ENCODE peak calls at places on chromosomes 16 and 17, in six cellular contexts. One of them, this sample, is unnamed.

GRCh38 chr17:55763856-55764255 is 13.0 kb downstream of the PCTP start:
- DNase-seq in aorta: no peak
- DNase-seq in mesendoderm: no peak
- DNase-seq in ovary: no peak
- DNase-seq in prostate gland: no peak
- DNase-seq in neuronal stem cell: no peak
- DNase-seq in this sample: no peak

GRCh38 chr16:48334325-48334724 is 50.9 kb downstream of the SIAH1 start:
- DNase-seq in aorta: no peak
- DNase-seq in mesendoderm: no peak
- DNase-seq in ovary: no peak
- DNase-seq in prostate gland: no peak
- DNase-seq in neuronal stem cell: no peak
- DNase-seq in this sample: no peak

GRCh38 chr17:77454560-77455095 is 313.9 kb downstream of the SEC14L1 start:
- DNase-seq in neuronal stem cell: no peak
- DNase-seq in prostate gland: no peak
- DNase-seq in ovary: no peak
- DNase-seq in mesendoderm: peak
- DNase-seq in aorta: no peak
- DNase-seq in this sample: no peak

GRCh38 chr17:31496097-31496496 is 104.6 kb downstream of the RAB11FIP4 start:
- DNase-seq in aorta: no peak
- DNase-seq in prostate gland: no peak
- DNase-seq in ovary: no peak
- DNase-seq in neuronal stem cell: no peak
- DNase-seq in mesendoderm: no peak
- DNase-seq in this sample: no peak

GRCh38 chr17:41655611-41656111 is 31.3 kb upstream of the KRT17 start:
- DNase-seq in prostate gland: peak
- DNase-seq in ovary: no peak
- DNase-seq in mesendoderm: peak
- DNase-seq in aorta: no peak
- DNase-seq in neuronal stem cell: no peak
- DNase-seq in this sample: peak

GRCh38 chr16:58464047-58464915 is 35.7 kb upstream of the NDRG4 start:
- DNase-seq in prostate gland: no peak
- DNase-seq in ovary: no peak
- DNase-seq in neuronal stem cell: peak
- DNase-seq in aorta: no peak
- DNase-seq in mesendoderm: no peak
- DNase-seq in this sample: no peak

GRCh38 chr17:41684050-41684449 is 4.6 kb upstream of the EIF1 start:
- DNase-seq in aorta: no peak
- DNase-seq in prostate gland: no peak
- DNase-seq in mesendoderm: no peak
- DNase-seq in neuronal stem cell: no peak
- DNase-seq in ovary: no peak
- DNase-seq in this sample: no peak

GRCh38 chr17:6104956-6105355 is 34.8 kb downstream of the WSCD1 start:
- DNase-seq in aorta: no peak
- DNase-seq in prostate gland: no peak
- DNase-seq in neuronal stem cell: no peak
- DNase-seq in ovary: no peak
- DNase-seq in mesendoderm: no peak
- DNase-seq in this sample: no peak

GRCh38 chr17:72432881-72433280 is 312.1 kb downstream of the SOX9 start:
- DNase-seq in neuronal stem cell: no peak
- DNase-seq in mesendoderm: no peak
- DNase-seq in aorta: no peak
- DNase-seq in prostate gland: no peak
- DNase-seq in ovary: no peak
- DNase-seq in this sample: no peak

GRCh38 chr16:26598061-26598460 is 468.7 kb upstream of the C16orf82 start:
- DNase-seq in mesendoderm: peak
- DNase-seq in ovary: no peak
- DNase-seq in neuronal stem cell: no peak
- DNase-seq in prostate gland: no peak
- DNase-seq in aorta: no peak
- DNase-seq in this sample: no peak

GRCh38 chr17:36008998-36009665 is 7.8 kb upstream of the CCL15 start:
- DNase-seq in ovary: no peak
- DNase-seq in neuronal stem cell: no peak
- DNase-seq in aorta: no peak
- DNase-seq in mesendoderm: peak
- DNase-seq in prostate gland: no peak
- DNase-seq in this sample: no peak

GRCh38 chr17:46995841-46996571 is 17.0 kb upstream of the RPRML start:
- DNase-seq in ovary: no peak
- DNase-seq in aorta: no peak
- DNase-seq in prostate gland: no peak
- DNase-seq in mesendoderm: no peak
- DNase-seq in neuronal stem cell: no peak
- DNase-seq in this sample: no peak

GRCh38 chr16:87542531-87543102 is 49.8 kb upstream of the ZCCHC14 start:
- DNase-seq in aorta: peak
- DNase-seq in ovary: no peak
- DNase-seq in neuronal stem cell: no peak
- DNase-seq in prostate gland: no peak
- DNase-seq in mesendoderm: no peak
- DNase-seq in this sample: no peak

GRCh38 chr16:29926675-29927522 is 873 bp upstream of the KCTD13 start:
- DNase-seq in ovary: peak
- DNase-seq in aorta: peak
- DNase-seq in prostate gland: peak
- DNase-seq in neuronal stem cell: no peak
- DNase-seq in mesendoderm: no peak
- DNase-seq in this sample: no peak

GRCh38 chr16:88754912-88755744 is 29.9 kb downstream of the PIEZO1 start:
- DNase-seq in mesendoderm: no peak
- DNase-seq in neuronal stem cell: no peak
- DNase-seq in aorta: no peak
- DNase-seq in prostate gland: peak
- DNase-seq in ovary: no peak
- DNase-seq in this sample: no peak

GRCh38 chr17:53950858-53951250 is 128.1 kb downstream of the KIF2B start:
- DNase-seq in prostate gland: no peak
- DNase-seq in mesendoderm: no peak
- DNase-seq in ovary: no peak
- DNase-seq in aorta: no peak
- DNase-seq in neuronal stem cell: no peak
- DNase-seq in this sample: no peak

GRCh38 chr17:19346351-19347255 is 15.9 kb downstream of the B9D1 start:
- DNase-seq in neuronal stem cell: no peak
- DNase-seq in prostate gland: no peak
- DNase-seq in aorta: peak
- DNase-seq in mesendoderm: no peak
- DNase-seq in ovary: peak
- DNase-seq in this sample: peak

GRCh38 chr17:13212861-13213260 is 195.0 kb upstream of the ELAC2 start:
- DNase-seq in mesendoderm: no peak
- DNase-seq in aorta: no peak
- DNase-seq in ovary: no peak
- DNase-seq in neuronal stem cell: no peak
- DNase-seq in prostate gland: no peak
- DNase-seq in this sample: no peak

GRCh38 chr17:77466596-77467223 is 325.9 kb downstream of the SEC14L1 start:
- DNase-seq in neuronal stem cell: no peak
- DNase-seq in ovary: no peak
- DNase-seq in mesendoderm: peak
- DNase-seq in prostate gland: no peak
- DNase-seq in aorta: no peak
- DNase-seq in this sample: peak

GRCh38 chr17:18248300-18248731 is 10.2 kb downstream of the FLII start:
- DNase-seq in mesendoderm: peak
- DNase-seq in ovary: peak
- DNase-seq in aorta: no peak
- DNase-seq in neuronal stem cell: no peak
- DNase-seq in prostate gland: peak
- DNase-seq in this sample: no peak

GRCh38 chr16:3764409-3764808 is 47.1 kb upstream of the TRAP1 start:
- DNase-seq in aorta: no peak
- DNase-seq in prostate gland: no peak
- DNase-seq in mesendoderm: no peak
- DNase-seq in ovary: no peak
- DNase-seq in neuronal stem cell: no peak
- DNase-seq in this sample: no peak

GRCh38 chr17:79955167-79955549 is 80.5 kb downstream of the TBC1D16 start:
- DNase-seq in ovary: peak
- DNase-seq in aorta: no peak
- DNase-seq in neuronal stem cell: no peak
- DNase-seq in mesendoderm: no peak
- DNase-seq in prostate gland: no peak
- DNase-seq in this sample: peak

GRCh38 chr17:62966426-62967110 is 533 bp downstream of the TANC2 start:
- DNase-seq in ovary: peak
- DNase-seq in neuronal stem cell: peak
- DNase-seq in mesendoderm: peak
- DNase-seq in aorta: peak
- DNase-seq in prostate gland: peak
- DNase-seq in this sample: peak

GRCh38 chr17:62970617-62971016 is 4.6 kb downstream of the TANC2 start:
- DNase-seq in ovary: no peak
- DNase-seq in prostate gland: no peak
- DNase-seq in mesendoderm: no peak
- DNase-seq in aorta: no peak
- DNase-seq in neuronal stem cell: no peak
- DNase-seq in this sample: no peak

GRCh38 chr17:62965649-62966425 is at the start of gene TANC2:
- DNase-seq in ovary: peak
- DNase-seq in mesendoderm: peak
- DNase-seq in prostate gland: peak
- DNase-seq in aorta: peak
- DNase-seq in neuronal stem cell: peak
- DNase-seq in this sample: peak

GRCh38 chr17:62967111-62967449 is 1.0 kb downstream of the TANC2 start:
- DNase-seq in neuronal stem cell: no peak
- DNase-seq in aorta: no peak
- DNase-seq in ovary: no peak
- DNase-seq in mesendoderm: no peak
- DNase-seq in prostate gland: no peak
- DNase-seq in this sample: no peak

GRCh38 chr17:62968445-62968923 is 2.4 kb downstream of the TANC2 start:
- DNase-seq in prostate gland: peak
- DNase-seq in ovary: no peak
- DNase-seq in mesendoderm: peak
- DNase-seq in neuronal stem cell: peak
- DNase-seq in aorta: no peak
- DNase-seq in this sample: no peak
- H3K4me3 ChIP-seq in prostate gland: no peak
- H3K4me3 ChIP-seq in ovary: no peak
- H3K4me3 ChIP-seq in mesendoderm: no peak
- H3K4me3 ChIP-seq in neuronal stem cell: peak
- H3K4me3 ChIP-seq in aorta: no peak
- H3K4me3 ChIP-seq in this sample: peak

GRCh38 chr17:51203838-51204237 is 37.6 kb downstream of the NME2 start:
- DNase-seq in prostate gland: no peak
- DNase-seq in ovary: no peak
- DNase-seq in aorta: no peak
- DNase-seq in mesendoderm: no peak
- DNase-seq in neuronal stem cell: no peak
- DNase-seq in this sample: no peak

GRCh38 chr17:51197754-51198153 is 31.5 kb downstream of the NME2 start:
- DNase-seq in prostate gland: no peak
- DNase-seq in neuronal stem cell: no peak
- DNase-seq in mesendoderm: no peak
- DNase-seq in aorta: no peak
- DNase-seq in ovary: no peak
- DNase-seq in this sample: no peak

GRCh38 chr17:51200295-51200694 is 34.1 kb downstream of the NME2 start:
- DNase-seq in neuronal stem cell: no peak
- DNase-seq in prostate gland: no peak
- DNase-seq in aorta: no peak
- DNase-seq in ovary: no peak
- DNase-seq in mesendoderm: no peak
- DNase-seq in this sample: no peak

DNA sequence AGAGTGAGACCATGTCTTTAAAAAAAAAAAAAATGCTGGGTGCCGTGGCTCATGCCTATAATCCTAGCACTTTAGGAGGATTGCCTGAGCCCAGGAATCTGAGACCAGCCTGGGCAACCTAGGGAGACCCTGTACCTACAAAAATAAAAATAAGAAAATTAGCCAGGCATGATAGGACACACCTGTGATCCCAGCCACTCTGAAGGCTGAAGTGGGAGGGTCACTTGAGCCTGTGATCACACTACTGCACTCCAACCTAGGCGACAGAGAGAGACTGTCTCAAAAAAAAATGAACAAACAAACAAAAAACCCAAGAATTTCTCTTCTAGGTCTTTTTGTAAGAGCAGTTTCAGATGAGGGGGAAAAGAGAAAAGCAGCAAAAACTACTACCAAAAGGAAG is 34.6 kb downstream of the NME2 start:
- DNase-seq in aorta: no peak
- DNase-seq in ovary: no peak
- DNase-seq in neuronal stem cell: no peak
- DNase-seq in mesendoderm: no peak
- DNase-seq in prostate gland: no peak
- DNase-seq in this sample: no peak
- H3K4me3 ChIP-seq in aorta: no peak
- H3K4me3 ChIP-seq in ovary: no peak
- H3K4me3 ChIP-seq in neuronal stem cell: no peak
- H3K4me3 ChIP-seq in mesendoderm: no peak
- H3K4me3 ChIP-seq in prostate gland: no peak
- H3K4me3 ChIP-seq in this sample: no peak

GRCh38 chr17:64148017-64148631 is 18.2 kb upstream of the ERN1 start:
- DNase-seq in neuronal stem cell: no peak
- DNase-seq in prostate gland: no peak
- DNase-seq in ovary: no peak
- DNase-seq in aorta: no peak
- DNase-seq in mesendoderm: peak
- DNase-seq in this sample: no peak
- H3K4me3 ChIP-seq in neuronal stem cell: no peak
- H3K4me3 ChIP-seq in prostate gland: no peak
- H3K4me3 ChIP-seq in ovary: no peak
- H3K4me3 ChIP-seq in aorta: no peak
- H3K4me3 ChIP-seq in mesendoderm: no peak
- H3K4me3 ChIP-seq in this sample: no peak

GRCh38 chr17:83082899-83083367 is 3.5 kb downstream of the METRNL start:
- DNase-seq in ovary: no peak
- DNase-seq in neuronal stem cell: no peak
- DNase-seq in prostate gland: no peak
- DNase-seq in aorta: peak
- DNase-seq in mesendoderm: peak
- DNase-seq in this sample: no peak

GRCh38 chr17:83084214-83084613 is 4.8 kb downstream of the METRNL start:
- DNase-seq in mesendoderm: no peak
- DNase-seq in neuronal stem cell: no peak
- DNase-seq in ovary: no peak
- DNase-seq in prostate gland: no peak
- DNase-seq in aorta: no peak
- DNase-seq in this sample: no peak

GRCh38 chr17:83084621-83085056 is 5.2 kb downstream of the METRNL start:
- DNase-seq in ovary: no peak
- DNase-seq in aorta: no peak
- DNase-seq in mesendoderm: no peak
- DNase-seq in prostate gland: no peak
- DNase-seq in neuronal stem cell: no peak
- DNase-seq in this sample: peak

GRCh38 chr17:83082435-83082834 is 3.0 kb downstream of the METRNL start:
- DNase-seq in ovary: no peak
- DNase-seq in prostate gland: no peak
- DNase-seq in aorta: no peak
- DNase-seq in mesendoderm: no peak
- DNase-seq in neuronal stem cell: no peak
- DNase-seq in this sample: no peak

GRCh38 chr17:83083368-83084201 is 4.2 kb downstream of the METRNL start:
- DNase-seq in neuronal stem cell: no peak
- DNase-seq in mesendoderm: peak
- DNase-seq in prostate gland: no peak
- DNase-seq in aorta: peak
- DNase-seq in ovary: no peak
- DNase-seq in this sample: peak
- H3K4me3 ChIP-seq in neuronal stem cell: no peak
- H3K4me3 ChIP-seq in mesendoderm: no peak
- H3K4me3 ChIP-seq in prostate gland: no peak
- H3K4me3 ChIP-seq in aorta: no peak
- H3K4me3 ChIP-seq in ovary: no peak
- H3K4me3 ChIP-seq in this sample: no peak

This sample was measured in left lung.